ENCODE peak calls at places on chromosome 13, in eight cellular contexts. One of them, this sample, is unnamed.

GRCh38 chr13:31045621-31046081 is 113.2 kb downstream of the TEX26 start:
- DNase-seq in right cardiac atrium: no peak
- DNase-seq in CD4-positive, CD25-positive, alpha-beta regulatory T cell: peak; percentile 85
- DNase-seq in fibroblast of lung: peak; percentile 93
- DNase-seq in neuronal stem cell: no peak
- DNase-seq in thoracic aorta: peak; percentile 9
- DNase-seq in endodermal cell: peak; percentile 58
- DNase-seq in small intestine: peak; percentile 96
- DNase-seq in this sample: peak; percentile 82

GRCh38 chr13:75938811-75939525 is 302.8 kb downstream of the LMO7 start:
- DNase-seq in right cardiac atrium: no peak
- DNase-seq in CD4-positive, CD25-positive, alpha-beta regulatory T cell: no peak
- DNase-seq in fibroblast of lung: peak; percentile 72
- DNase-seq in neuronal stem cell: no peak
- DNase-seq in thoracic aorta: no peak
- DNase-seq in endodermal cell: no peak
- DNase-seq in small intestine: no peak
- DNase-seq in this sample: no peak

GRCh38 chr13:93621051-93621450 is 394.4 kb downstream of the GPC6 start:
- DNase-seq in right cardiac atrium: no peak
- DNase-seq in CD4-positive, CD25-positive, alpha-beta regulatory T cell: no peak
- DNase-seq in fibroblast of lung: no peak
- DNase-seq in neuronal stem cell: no peak
- DNase-seq in thoracic aorta: no peak
- DNase-seq in endodermal cell: no peak
- DNase-seq in small intestine: no peak
- DNase-seq in this sample: no peak

GRCh38 chr13:81745391-81745790 is 1404.5 kb upstream of the SPRY2 start:
- DNase-seq in right cardiac atrium: peak; percentile 28
- DNase-seq in CD4-positive, CD25-positive, alpha-beta regulatory T cell: no peak
- DNase-seq in fibroblast of lung: no peak
- DNase-seq in neuronal stem cell: no peak
- DNase-seq in thoracic aorta: no peak
- DNase-seq in endodermal cell: no peak
- DNase-seq in small intestine: no peak
- DNase-seq in this sample: no peak

GRCh38 chr13:78137404-78138142 is 218.9 kb upstream of the EDNRB start:
- DNase-seq in right cardiac atrium: no peak
- DNase-seq in CD4-positive, CD25-positive, alpha-beta regulatory T cell: peak; percentile 35
- DNase-seq in fibroblast of lung: peak; percentile 78
- DNase-seq in neuronal stem cell: peak; percentile 65
- DNase-seq in thoracic aorta: no peak
- DNase-seq in endodermal cell: peak; percentile 81
- DNase-seq in small intestine: peak; percentile 62
- DNase-seq in this sample: peak; percentile 27

GRCh38 chr13:75458696-75459422 is 23.1 kb downstream of the TBC1D4 start:
- DNase-seq in right cardiac atrium: peak; percentile 60
- DNase-seq in CD4-positive, CD25-positive, alpha-beta regulatory T cell: no peak
- DNase-seq in fibroblast of lung: no peak
- DNase-seq in neuronal stem cell: no peak
- DNase-seq in thoracic aorta: no peak
- DNase-seq in endodermal cell: peak; percentile 59
- DNase-seq in small intestine: peak; percentile 60
- DNase-seq in this sample: no peak

GRCh38 chr13:23022667-23023066 is 158.1 kb upstream of the SGCG start:
- DNase-seq in right cardiac atrium: no peak
- DNase-seq in CD4-positive, CD25-positive, alpha-beta regulatory T cell: no peak
- DNase-seq in fibroblast of lung: no peak
- DNase-seq in neuronal stem cell: no peak
- DNase-seq in thoracic aorta: no peak
- DNase-seq in endodermal cell: no peak
- DNase-seq in small intestine: no peak
- DNase-seq in this sample: no peak

GRCh38 chr13:43546821-43547220 is 240.0 kb downstream of the ENOX1 start:
- DNase-seq in right cardiac atrium: no peak
- DNase-seq in CD4-positive, CD25-positive, alpha-beta regulatory T cell: no peak
- DNase-seq in fibroblast of lung: no peak
- DNase-seq in neuronal stem cell: peak; percentile 18
- DNase-seq in thoracic aorta: no peak
- DNase-seq in endodermal cell: no peak
- DNase-seq in small intestine: no peak
- DNase-seq in this sample: no peak

GRCh38 chr13:24911135-24911524 is 147.2 kb downstream of the RNF17 start:
- DNase-seq in right cardiac atrium: no peak
- DNase-seq in CD4-positive, CD25-positive, alpha-beta regulatory T cell: no peak
- DNase-seq in fibroblast of lung: peak; percentile 62
- DNase-seq in neuronal stem cell: no peak
- DNase-seq in thoracic aorta: no peak
- DNase-seq in endodermal cell: no peak
- DNase-seq in small intestine: no peak
- DNase-seq in this sample: no peak

GRCh38 chr13:59880468-59880867 is 283.3 kb downstream of the DIAPH3 start:
- DNase-seq in right cardiac atrium: no peak
- DNase-seq in CD4-positive, CD25-positive, alpha-beta regulatory T cell: no peak
- DNase-seq in fibroblast of lung: peak; percentile 25
- DNase-seq in neuronal stem cell: no peak
- DNase-seq in thoracic aorta: no peak
- DNase-seq in endodermal cell: no peak
- DNase-seq in small intestine: no peak
- DNase-seq in this sample: no peak

GRCh38 chr13:106118996-106119395 is 416.5 kb downstream of the EFNB2 start:
- DNase-seq in right cardiac atrium: no peak
- DNase-seq in CD4-positive, CD25-positive, alpha-beta regulatory T cell: no peak
- DNase-seq in fibroblast of lung: no peak
- DNase-seq in neuronal stem cell: no peak
- DNase-seq in thoracic aorta: no peak
- DNase-seq in endodermal cell: no peak
- DNase-seq in small intestine: no peak
- DNase-seq in this sample: no peak

GRCh38 chr13:80040219-80040976 is 300.5 kb downstream of the SPRY2 start:
- DNase-seq in right cardiac atrium: no peak
- DNase-seq in CD4-positive, CD25-positive, alpha-beta regulatory T cell: no peak
- DNase-seq in fibroblast of lung: peak; percentile 96
- DNase-seq in neuronal stem cell: no peak
- DNase-seq in thoracic aorta: no peak
- DNase-seq in endodermal cell: no peak
- DNase-seq in small intestine: peak; percentile 45
- DNase-seq in this sample: no peak

GRCh38 chr13:41916173-41916954 is 44.5 kb downstream of the VWA8 start:
- DNase-seq in right cardiac atrium: no peak
- DNase-seq in CD4-positive, CD25-positive, alpha-beta regulatory T cell: peak; percentile 67
- DNase-seq in fibroblast of lung: peak; percentile 95
- DNase-seq in neuronal stem cell: no peak
- DNase-seq in thoracic aorta: no peak
- DNase-seq in endodermal cell: no peak
- DNase-seq in small intestine: peak; percentile 18
- DNase-seq in this sample: peak; percentile 27

GRCh38 chr13:26604784-26605183 is 47.3 kb downstream of the WASF3 start:
- DNase-seq in right cardiac atrium: peak; percentile 89
- DNase-seq in CD4-positive, CD25-positive, alpha-beta regulatory T cell: no peak
- DNase-seq in fibroblast of lung: no peak
- DNase-seq in neuronal stem cell: no peak
- DNase-seq in thoracic aorta: no peak
- DNase-seq in endodermal cell: no peak
- DNase-seq in small intestine: no peak
- DNase-seq in this sample: no peak

GRCh38 chr13:44455781-44456180 is 82.2 kb downstream of the SERP2 start:
- DNase-seq in right cardiac atrium: no peak
- DNase-seq in CD4-positive, CD25-positive, alpha-beta regulatory T cell: no peak
- DNase-seq in fibroblast of lung: no peak
- DNase-seq in neuronal stem cell: no peak
- DNase-seq in thoracic aorta: no peak
- DNase-seq in endodermal cell: no peak
- DNase-seq in small intestine: peak; percentile 67
- DNase-seq in this sample: no peak

GRCh38 chr13:108326318-108326717 is 56.8 kb downstream of the TNFSF13B start:
- DNase-seq in right cardiac atrium: peak; percentile 50
- DNase-seq in CD4-positive, CD25-positive, alpha-beta regulatory T cell: peak; percentile 50
- DNase-seq in fibroblast of lung: no peak
- DNase-seq in neuronal stem cell: no peak
- DNase-seq in thoracic aorta: no peak
- DNase-seq in endodermal cell: peak; percentile 76
- DNase-seq in small intestine: peak; percentile 28
- DNase-seq in this sample: peak; percentile 56

GRCh38 chr13:49635599-49636433 is 7.5 kb downstream of the ARL11 start:
- DNase-seq in right cardiac atrium: no peak
- DNase-seq in CD4-positive, CD25-positive, alpha-beta regulatory T cell: peak; percentile 82
- DNase-seq in fibroblast of lung: peak; percentile 51
- DNase-seq in neuronal stem cell: no peak
- DNase-seq in thoracic aorta: no peak
- DNase-seq in endodermal cell: peak; percentile 82
- DNase-seq in small intestine: peak; percentile 90
- DNase-seq in this sample: no peak

GRCh38 chr13:96963786-96964475 is 30.3 kb downstream of the OXGR1 start:
- DNase-seq in right cardiac atrium: no peak
- DNase-seq in CD4-positive, CD25-positive, alpha-beta regulatory T cell: no peak
- DNase-seq in fibroblast of lung: no peak
- DNase-seq in neuronal stem cell: no peak
- DNase-seq in thoracic aorta: no peak
- DNase-seq in endodermal cell: no peak
- DNase-seq in small intestine: no peak
- DNase-seq in this sample: no peak

GRCh38 chr13:107210216-107211010 is 642.5 kb upstream of the ARGLU1 start:
- DNase-seq in right cardiac atrium: no peak
- DNase-seq in CD4-positive, CD25-positive, alpha-beta regulatory T cell: no peak
- DNase-seq in fibroblast of lung: peak; percentile 20
- DNase-seq in neuronal stem cell: no peak
- DNase-seq in thoracic aorta: no peak
- DNase-seq in endodermal cell: no peak
- DNase-seq in small intestine: no peak
- DNase-seq in this sample: no peak

GRCh38 chr13:79779761-79780160 is 298.8 kb downstream of the NDFIP2 start:
- DNase-seq in right cardiac atrium: no peak
- DNase-seq in CD4-positive, CD25-positive, alpha-beta regulatory T cell: no peak
- DNase-seq in fibroblast of lung: peak; percentile 52
- DNase-seq in neuronal stem cell: peak; percentile 24
- DNase-seq in thoracic aorta: no peak
- DNase-seq in endodermal cell: peak; percentile 61
- DNase-seq in small intestine: no peak
- DNase-seq in this sample: no peak

GRCh38 chr13:49026851-49027250 is 51.1 kb downstream of the FNDC3A start:
- DNase-seq in right cardiac atrium: no peak
- DNase-seq in CD4-positive, CD25-positive, alpha-beta regulatory T cell: no peak
- DNase-seq in fibroblast of lung: peak; percentile 30
- DNase-seq in neuronal stem cell: no peak
- DNase-seq in thoracic aorta: no peak
- DNase-seq in endodermal cell: no peak
- DNase-seq in small intestine: no peak
- DNase-seq in this sample: no peak

DNA sequence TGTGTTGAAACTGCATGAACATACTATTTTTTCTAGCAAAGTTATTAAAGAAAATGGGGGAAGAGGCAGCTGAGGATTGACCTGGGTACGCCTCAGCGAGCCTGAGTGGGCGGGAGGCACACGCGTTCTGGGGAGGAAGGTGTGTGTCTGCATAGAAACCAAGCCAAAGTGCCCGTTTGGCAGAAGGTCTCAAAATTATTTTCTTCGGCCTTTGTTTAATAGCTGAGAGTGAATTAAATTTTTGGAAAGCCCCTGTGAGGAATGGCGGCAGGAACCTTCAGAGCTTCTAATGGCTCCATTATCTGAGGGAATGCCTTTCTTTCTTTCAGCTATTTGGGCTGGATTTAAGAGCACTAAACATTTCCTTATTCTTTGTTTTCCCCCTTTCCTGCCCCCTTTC is 5.2 kb downstream of the ZIC2 start:
- DNase-seq in right cardiac atrium: peak; percentile 18
- DNase-seq in CD4-positive, CD25-positive, alpha-beta regulatory T cell: no peak
- DNase-seq in fibroblast of lung: no peak
- DNase-seq in neuronal stem cell: no peak
- DNase-seq in thoracic aorta: no peak
- DNase-seq in endodermal cell: peak; percentile 56
- DNase-seq in small intestine: no peak
- DNase-seq in this sample: no peak
- H3K4me1 ChIP-seq in right cardiac atrium: no peaks in the 10 kb centered on the region
- H3K4me1 ChIP-seq in CD4-positive, CD25-positive, alpha-beta regulatory T cell: peaks cover 56% of the 10 kb centered on the region
- H3K4me1 ChIP-seq in fibroblast of lung: no peaks in the 10 kb centered on the region
- H3K4me1 ChIP-seq in neuronal stem cell: peaks cover 25% of the 10 kb centered on the region
- H3K4me1 ChIP-seq in thoracic aorta: peaks cover 10% of the 10 kb centered on the region
- H3K4me1 ChIP-seq in endodermal cell: peaks cover 6% of the 10 kb centered on the region
- H3K4me1 ChIP-seq in small intestine: peaks cover 2% of the 10 kb centered on the region
- H3K4me1 ChIP-seq in this sample: peaks cover 32% of the 10 kb centered on the region

GRCh38 chr13:109355875-109356428 is 430.4 kb downstream of the IRS2 start:
- DNase-seq in right cardiac atrium: no peak
- DNase-seq in CD4-positive, CD25-positive, alpha-beta regulatory T cell: no peak
- DNase-seq in fibroblast of lung: no peak
- DNase-seq in neuronal stem cell: no peak
- DNase-seq in thoracic aorta: no peak
- DNase-seq in endodermal cell: no peak
- DNase-seq in small intestine: no peak
- DNase-seq in this sample: no peak
- H3K4me3 ChIP-seq in right cardiac atrium: no peak overlapping the region
- H3K4me3 ChIP-seq in CD4-positive, CD25-positive, alpha-beta regulatory T cell: no peak overlapping the region
- H3K4me3 ChIP-seq in fibroblast of lung: no peak overlapping the region
- H3K4me3 ChIP-seq in neuronal stem cell: no peak overlapping the region
- H3K4me3 ChIP-seq in thoracic aorta: no peak overlapping the region
- H3K4me3 ChIP-seq in endodermal cell: no peak overlapping the region
- H3K4me3 ChIP-seq in small intestine: no peak overlapping the region
- H3K4me3 ChIP-seq in this sample: no peak overlapping the region

GRCh38 chr13:40581277-40581579 is 85.2 kb downstream of the FOXO1 start:
- DNase-seq in right cardiac atrium: no peak
- DNase-seq in CD4-positive, CD25-positive, alpha-beta regulatory T cell: no peak
- DNase-seq in fibroblast of lung: no peak
- DNase-seq in neuronal stem cell: no peak
- DNase-seq in thoracic aorta: no peak
- DNase-seq in endodermal cell: no peak
- DNase-seq in small intestine: no peak
- DNase-seq in this sample: no peak

GRCh38 chr13:40582531-40582930 is 83.9 kb downstream of the FOXO1 start:
- DNase-seq in right cardiac atrium: no peak
- DNase-seq in CD4-positive, CD25-positive, alpha-beta regulatory T cell: no peak
- DNase-seq in fibroblast of lung: no peak
- DNase-seq in neuronal stem cell: no peak
- DNase-seq in thoracic aorta: no peak
- DNase-seq in endodermal cell: no peak
- DNase-seq in small intestine: no peak
- DNase-seq in this sample: no peak

GRCh38 chr13:40578055-40578454 is 88.4 kb downstream of the FOXO1 start:
- DNase-seq in right cardiac atrium: no peak
- DNase-seq in CD4-positive, CD25-positive, alpha-beta regulatory T cell: no peak
- DNase-seq in fibroblast of lung: peak; percentile 28
- DNase-seq in neuronal stem cell: no peak
- DNase-seq in thoracic aorta: no peak
- DNase-seq in endodermal cell: no peak
- DNase-seq in small intestine: no peak
- DNase-seq in this sample: no peak

GRCh38 chr13:40579535-40579934 is 86.9 kb downstream of the FOXO1 start:
- DNase-seq in right cardiac atrium: no peak
- DNase-seq in CD4-positive, CD25-positive, alpha-beta regulatory T cell: no peak
- DNase-seq in fibroblast of lung: no peak
- DNase-seq in neuronal stem cell: no peak
- DNase-seq in thoracic aorta: no peak
- DNase-seq in endodermal cell: peak; percentile 63
- DNase-seq in small intestine: no peak
- DNase-seq in this sample: no peak

GRCh38 chr13:40580566-40581276 is 85.7 kb downstream of the FOXO1 start:
- DNase-seq in right cardiac atrium: peak; percentile 61
- DNase-seq in CD4-positive, CD25-positive, alpha-beta regulatory T cell: no peak
- DNase-seq in fibroblast of lung: no peak
- DNase-seq in neuronal stem cell: no peak
- DNase-seq in thoracic aorta: no peak
- DNase-seq in endodermal cell: no peak
- DNase-seq in small intestine: no peak
- DNase-seq in this sample: no peak
- H3K4me1 ChIP-seq in right cardiac atrium: peaks cover 14% of the 10 kb centered on the region
- H3K4me1 ChIP-seq in CD4-positive, CD25-positive, alpha-beta regulatory T cell: peaks cover 67% of the 10 kb centered on the region
- H3K4me1 ChIP-seq in fibroblast of lung: no peaks in the 10 kb centered on the region
- H3K4me1 ChIP-seq in neuronal stem cell: peaks cover 4% of the 10 kb centered on the region
- H3K4me1 ChIP-seq in thoracic aorta: peaks cover 17% of the 10 kb centered on the region
- H3K4me1 ChIP-seq in endodermal cell: peaks cover under 1% of the 10 kb centered on the region
- H3K4me1 ChIP-seq in small intestine: peaks cover 14% of the 10 kb centered on the region
- H3K4me1 ChIP-seq in this sample: peaks cover 76% of the 10 kb centered on the region

GRCh38 chr13:27952931-27953670 is 16.0 kb downstream of the CDX2 start:
- DNase-seq in right cardiac atrium: no peak
- DNase-seq in CD4-positive, CD25-positive, alpha-beta regulatory T cell: no peak
- DNase-seq in fibroblast of lung: no peak
- DNase-seq in neuronal stem cell: no peak
- DNase-seq in thoracic aorta: no peak
- DNase-seq in endodermal cell: peak; percentile 50
- DNase-seq in small intestine: peak; percentile 96
- DNase-seq in this sample: no peak
- H3K4me3 ChIP-seq in right cardiac atrium: peak overlapping the region; percentile 24
- H3K4me3 ChIP-seq in CD4-positive, CD25-positive, alpha-beta regulatory T cell: no peak overlapping the region
- H3K4me3 ChIP-seq in fibroblast of lung: no peak overlapping the region
- H3K4me3 ChIP-seq in neuronal stem cell: peak overlapping the region; percentile 35
- H3K4me3 ChIP-seq in thoracic aorta: peak overlapping the region; percentile 75
- H3K4me3 ChIP-seq in endodermal cell: peak overlapping the region; percentile 53
- H3K4me3 ChIP-seq in small intestine: peak overlapping the region; percentile 73
- H3K4me3 ChIP-seq in this sample: no peak overlapping the region

This sample was measured in CD4-positive, alpha-beta memory T cell.